ENCODE peak calls at places on chromosomes 2 and 18, in five cellular contexts. Q is OCI-LY7, D is A549, L is BJ, C is stomach. K is an unnamed sample.

GRCh38 chr18:5444269-5444668 is 99.5 kb downstream of the EPB41L3 start:
- DNase-seq in Q (no peak), D (no peak), L (no peak), C (no peak), K (peak; percentile 47)

GRCh38 chr18:49250819-49251388 is 209.5 kb downstream of the DYM start:
- DNase-seq in Q (peak; percentile 45), D (no peak), L (no peak), C (no peak), K (peak; percentile 56)

GRCh38 chr18:69838003-69838402 is 109.7 kb downstream of the CD226 start:
- DNase-seq in Q (no peak), D (no peak), L (no peak), C (no peak), K (no peak)

GRCh38 chr2:88537640-88538039 is 85.1 kb upstream of the FOXI3 start:
- DNase-seq in Q (no peak), D (no peak), L (no peak), C (no peak), K (no peak)

GRCh38 chr18:6837904-6838303 is 108.4 kb downstream of the ARHGAP28 start:
- DNase-seq in Q (no peak), D (no peak), L (no peak), C (no peak), K (no peak)

GRCh38 chr18:31102941-31103340 is 720 bp upstream of the DSC2 start:
- DNase-seq in Q (no peak), D (no peak), L (no peak), C (no peak), K (no peak)

GRCh38 chr2:63723709-63724108 is 118.0 kb upstream of the UGP2 start:
- DNase-seq in Q (no peak), D (no peak), L (no peak), C (no peak), K (no peak)

GRCh38 chr18:3368193-3368592 is 81.8 kb upstream of the TGIF1 start:
- DNase-seq in Q (no peak), D (no peak), L (peak; percentile 69), C (no peak), K (peak; percentile 92)

GRCh38 chr2:204026294-204026693 is 89.7 kb downstream of the ICOS start:
- DNase-seq in Q (peak; percentile 23), D (no peak), L (no peak), C (no peak), K (no peak)

GRCh38 chr2:64919261-64919660 is 69.9 kb upstream of the SLC1A4 start:
- DNase-seq in Q (no peak), D (no peak), L (no peak), C (no peak), K (no peak)

GRCh38 chr2:72222829-72223564 is 75.3 kb upstream of the CYP26B1 start:
- DNase-seq in Q (no peak), D (no peak), L (no peak), C (no peak), K (peak; percentile 51)

GRCh38 chr18:58535340-58536186 is 93.3 kb downstream of the ALPK2 start:
- DNase-seq in Q (no peak), D (no peak), L (no peak), C (no peak), K (peak; percentile 60)

GRCh38 chr2:192697880-192698279 is 503.1 kb upstream of the TMEFF2 start:
- DNase-seq in Q (no peak), D (no peak), L (no peak), C (no peak), K (no peak)

GRCh38 chr2:1742680-1743395 is 1.5 kb downstream of the PXDN start:
- DNase-seq in Q (no peak), D (peak; percentile 67), L (peak; percentile 80), C (peak; percentile 36), K (peak; percentile 93)

GRCh38 chr2:15271941-15272340 is 289.2 kb downstream of the NBAS start:
- DNase-seq in Q (no peak), D (no peak), L (no peak), C (no peak), K (no peak)

GRCh38 chr2:13066673-13067072 is 349.9 kb downstream of the TRIB2 start:
- DNase-seq in Q (no peak), D (no peak), L (no peak), C (no peak), K (no peak)

GRCh38 chr2:118197011-118197695 is 108.9 kb downstream of the INSIG2 start:
- DNase-seq in Q (peak; percentile 30), D (no peak), L (no peak), C (no peak), K (peak; percentile 27)

GRCh38 chr2:112181571-112182290 is 43.5 kb downstream of the FBLN7 start:
- DNase-seq in Q (no peak), D (no peak), L (no peak), C (no peak), K (no peak)

GRCh38 chr2:219698684-219699439 is 71.4 kb downstream of the SLC4A3 start:
- DNase-seq in Q (no peak), D (no peak), L (no peak), C (no peak), K (no peak)

GRCh38 chr18:34350778-34351177 is 126.1 kb upstream of the NOL4 start:
- DNase-seq in Q (no peak), D (no peak), L (no peak), C (no peak), K (no peak)

GRCh38 chr2:217924346-217924901 is 78.4 kb downstream of the TNS1 start:
- DNase-seq in Q (no peak), D (no peak), L (no peak), C (no peak), K (no peak)
- H3K4me3 ChIP-seq in Q (no peak overlapping the region), D (no peak overlapping the region), L (no peak overlapping the region), C (no peak overlapping the region), K (no peak overlapping the region)

GRCh38 chr18:55477537-55478300 is 110.3 kb downstream of the TCF4 start:
- DNase-seq in Q (peak; percentile 42), D (no peak), L (no peak), C (no peak), K (peak; percentile 72)
- H3K4me3 ChIP-seq in Q (peak overlapping the region; percentile 73), D (no peak overlapping the region), L (peak overlapping the region; percentile 43), C (peak overlapping the region; percentile 42), K (peak overlapping the region; percentile 60)

DNA sequence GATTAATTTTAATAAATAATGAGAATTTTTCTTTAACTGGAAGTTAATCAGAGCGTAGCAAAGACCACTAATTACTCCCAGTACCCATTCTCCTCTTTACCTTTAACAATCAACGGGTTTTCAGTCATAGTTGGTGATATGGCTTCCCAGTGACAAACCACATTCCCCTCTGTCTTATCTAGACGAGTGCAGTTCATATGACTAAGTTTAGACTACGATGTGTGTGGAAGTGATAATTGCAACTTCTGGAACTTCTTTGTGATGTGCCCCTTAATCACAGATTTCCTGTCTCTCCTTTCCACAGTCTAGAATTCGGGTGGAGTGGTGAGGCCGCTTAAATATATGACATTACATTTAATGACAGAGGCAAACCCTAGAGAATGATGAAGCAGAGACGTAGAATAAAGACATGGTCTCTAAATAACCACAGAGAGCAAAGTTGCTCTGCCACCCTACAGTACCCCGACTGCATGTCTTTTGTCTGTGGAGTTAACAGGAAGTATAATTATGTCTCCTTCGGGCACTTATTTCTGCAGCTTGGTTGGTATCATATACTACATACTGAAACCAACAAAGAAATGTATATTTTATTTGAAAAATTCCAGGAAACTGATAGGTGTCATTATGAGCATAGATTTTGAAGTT is 693.3 kb upstream of the CDH7 start:
- DNase-seq in Q (no peak), D (no peak), L (no peak), C (no peak), K (no peak)
- H3K4me3 ChIP-seq in Q (no peak overlapping the region), D (peak overlapping the region; percentile 22), L (no peak overlapping the region), C (no peak overlapping the region), K (no peak overlapping the region)

GRCh38 chr2:11863513-11864328 is 117.3 kb downstream of the LPIN1 start:
- DNase-seq in Q (peak; percentile 74), D (peak; percentile 87), L (peak; percentile 54), C (peak; percentile 80), K (peak; percentile 98)
- H3K4me3 ChIP-seq in Q (no peak overlapping the region), D (peak overlapping the region; percentile 19), L (no peak overlapping the region), C (no peak overlapping the region), K (no peak overlapping the region)

GRCh38 chr2:227118353-227118752 is 45.7 kb downstream of the COL4A4 start:
- DNase-seq in Q (no peak), D (no peak), L (no peak), C (no peak), K (no peak)
- H3K4me3 ChIP-seq in Q (no peak overlapping the region), D (no peak overlapping the region), L (no peak overlapping the region), C (no peak overlapping the region), K (no peak overlapping the region)

DNA sequence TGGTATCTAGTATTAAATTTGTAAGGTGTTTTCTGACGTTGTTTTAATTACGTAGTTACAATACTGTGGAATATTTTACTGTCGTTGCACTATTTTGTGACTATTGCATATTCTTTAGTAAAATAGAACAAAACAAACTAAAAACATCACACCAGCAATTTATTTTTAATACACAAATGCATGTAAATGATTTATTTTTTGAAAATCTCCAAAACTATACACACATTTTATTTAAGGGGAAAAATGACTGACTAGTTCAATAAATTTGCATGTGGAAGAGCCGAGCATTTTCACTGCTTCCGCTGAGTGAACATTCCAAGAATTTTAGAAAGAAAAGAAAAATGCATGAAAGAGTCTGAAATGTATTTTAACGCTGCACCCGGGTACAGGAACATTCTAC is 257.6 kb downstream of the MEIS1 start:
- DNase-seq in Q (no peak), D (no peak), L (no peak), C (no peak), K (no peak)
- H3K4me3 ChIP-seq in Q (no peak overlapping the region), D (no peak overlapping the region), L (no peak overlapping the region), C (peak overlapping the region; percentile 35), K (no peak overlapping the region)

GRCh38 chr18:72692086-72692485 is 147.9 kb upstream of the CBLN2 start:
- DNase-seq in Q (no peak), D (no peak), L (no peak), C (no peak), K (no peak)
- H3K4me3 ChIP-seq in Q (no peak overlapping the region), D (no peak overlapping the region), L (no peak overlapping the region), C (no peak overlapping the region), K (no peak overlapping the region)